ENCODE peak calls at places on chromosomes 4 and X, in ten cellular contexts. E, G, A, X, Q, I, W, S, T and L are unnamed samples.

GRCh38 chr4:104286867-104287266 is 207.8 kb downstream of the CXXC4 start:
- DNase-seq in E (no peak), G (no peak), A (no peak), X (no peak), Q (no peak), I (no peak), W (no peak), S (no peak), T (no peak), L (no peak)

GRCh38 chr4:118936406-118936805 is 47.8 kb downstream of the SYNPO2 start:
- DNase-seq in E (no peak), G (peak), A (no peak), X (no peak), Q (no peak), I (no peak), W (no peak), S (no peak), T (no peak), L (no peak)

GRCh38 chr4:163556169-163556568 is 61.7 kb downstream of the TMA16 start:
- DNase-seq in E (no peak), G (peak), A (no peak), X (no peak), Q (no peak), I (peak), W (no peak), S (no peak), T (no peak), L (peak)

GRCh38 chr4:174401471-174402130 is 117.9 kb downstream of the CEP44 start:
- DNase-seq in E (no peak), G (no peak), A (no peak), X (no peak), Q (no peak), I (no peak), W (no peak), S (no peak), T (no peak), L (no peak)

GRCh38 chr4:99847362-99847976 is 30.8 kb downstream of the DAPP1 start:
- DNase-seq in E (no peak), G (no peak), A (no peak), X (no peak), Q (no peak), I (no peak), W (no peak), S (no peak), T (no peak), L (no peak)

GRCh38 chr4:52841707-52842456 is 20.2 kb upstream of the RASL11B start:
- DNase-seq in E (no peak), G (no peak), A (no peak), X (no peak), Q (no peak), I (peak), W (no peak), S (no peak), T (no peak), L (no peak)

GRCh38 chr4:23680616-23681518 is 209.0 kb downstream of the PPARGC1A start:
- DNase-seq in E (no peak), G (peak), A (no peak), X (no peak), Q (no peak), I (peak), W (no peak), S (no peak), T (no peak), L (no peak)

GRCh38 chrX:37745835-37746234 is 34.0 kb upstream of the CYBB start:
- DNase-seq in E (no peak), G (no peak), A (no peak), X (no peak), Q (no peak), I (no peak), W (no peak), S (no peak), T (no peak), L (no peak)

GRCh38 chr4:188918787-188919186 is 779.5 kb downstream of the TRIML1 start:
- DNase-seq in E (no peak), G (no peak), A (no peak), X (no peak), Q (no peak), I (no peak), W (no peak), S (no peak), T (no peak), L (no peak)

GRCh38 chr4:151324449-151325319 is 721 bp downstream of the SH3D19 start:
- DNase-seq in E (peak), G (peak), A (peak), X (no peak), Q (peak), I (peak), W (peak), S (no peak), T (peak), L (peak)

GRCh38 chr4:156941940-156942548 is 29.6 kb downstream of the PDGFC start:
- DNase-seq in E (peak), G (peak), A (peak), X (no peak), Q (peak), I (peak), W (no peak), S (no peak), T (peak), L (no peak)